ENCODE peak calls at places on chromosomes 3 and 15, in six cellular contexts. One of them, this sample, is unnamed.

GRCh38 chr3:16741103-16741758 is 136.0 kb upstream of the DAZL start:
- DNase-seq in transverse colon: no peak
- DNase-seq in esophagus muscularis mucosa: no peak
- DNase-seq in upper lobe of left lung: no peak
- DNase-seq in adrenal gland: peak
- DNase-seq in body of pancreas: no peak
- DNase-seq in this sample: no peak

GRCh38 chr3:45011756-45012441 is 14.2 kb upstream of the CLEC3B start:
- DNase-seq in transverse colon: peak
- DNase-seq in esophagus muscularis mucosa: no peak
- DNase-seq in upper lobe of left lung: no peak
- DNase-seq in adrenal gland: peak
- DNase-seq in body of pancreas: peak
- DNase-seq in this sample: no peak

GRCh38 chr3:56762718-56763117 is 39.0 kb downstream of the ARHGEF3 start:
- DNase-seq in transverse colon: no peak
- DNase-seq in esophagus muscularis mucosa: no peak
- DNase-seq in upper lobe of left lung: no peak
- DNase-seq in adrenal gland: no peak
- DNase-seq in body of pancreas: no peak
- DNase-seq in this sample: no peak

GRCh38 chr3:178583963-178584575 is 47.8 kb downstream of the KCNMB2 start:
- DNase-seq in transverse colon: no peak
- DNase-seq in esophagus muscularis mucosa: no peak
- DNase-seq in upper lobe of left lung: no peak
- DNase-seq in adrenal gland: no peak
- DNase-seq in body of pancreas: no peak
- DNase-seq in this sample: no peak

GRCh38 chr3:9749333-9749662 is 454 bp upstream of the OGG1 start:
- DNase-seq in transverse colon: no peak
- DNase-seq in esophagus muscularis mucosa: no peak
- DNase-seq in upper lobe of left lung: peak
- DNase-seq in adrenal gland: no peak
- DNase-seq in body of pancreas: no peak
- DNase-seq in this sample: no peak

GRCh38 chr3:27721717-27722564 is at the start of gene EOMES:
- DNase-seq in transverse colon: peak
- DNase-seq in esophagus muscularis mucosa: no peak
- DNase-seq in upper lobe of left lung: peak
- DNase-seq in adrenal gland: no peak
- DNase-seq in body of pancreas: peak
- DNase-seq in this sample: peak

GRCh38 chr3:49536875-49537533 is 17.3 kb upstream of the BSN start:
- DNase-seq in transverse colon: no peak
- DNase-seq in esophagus muscularis mucosa: no peak
- DNase-seq in upper lobe of left lung: peak
- DNase-seq in adrenal gland: no peak
- DNase-seq in body of pancreas: no peak
- DNase-seq in this sample: no peak

GRCh38 chr3:139695701-139696422 is 18.1 kb upstream of the NMNAT3 start:
- DNase-seq in transverse colon: no peak
- DNase-seq in esophagus muscularis mucosa: no peak
- DNase-seq in upper lobe of left lung: no peak
- DNase-seq in adrenal gland: no peak
- DNase-seq in body of pancreas: no peak
- DNase-seq in this sample: no peak

GRCh38 chr3:37492977-37493471 is 318.6 kb upstream of the LRRFIP2 start:
- DNase-seq in transverse colon: no peak
- DNase-seq in esophagus muscularis mucosa: no peak
- DNase-seq in upper lobe of left lung: no peak
- DNase-seq in adrenal gland: no peak
- DNase-seq in body of pancreas: no peak
- DNase-seq in this sample: no peak

GRCh38 chr3:1082024-1082633 is 10.7 kb upstream of the CNTN6 start:
- DNase-seq in transverse colon: peak
- DNase-seq in esophagus muscularis mucosa: no peak
- DNase-seq in upper lobe of left lung: no peak
- DNase-seq in adrenal gland: peak
- DNase-seq in body of pancreas: peak
- DNase-seq in this sample: no peak

GRCh38 chr3:115698851-115699535 is 75.7 kb downstream of the GAP43 start:
- DNase-seq in transverse colon: no peak
- DNase-seq in esophagus muscularis mucosa: no peak
- DNase-seq in upper lobe of left lung: no peak
- DNase-seq in adrenal gland: no peak
- DNase-seq in body of pancreas: no peak
- DNase-seq in this sample: no peak

GRCh38 chr3:158845748-158846350 is 44.0 kb downstream of the MFSD1 start:
- DNase-seq in transverse colon: no peak
- DNase-seq in esophagus muscularis mucosa: no peak
- DNase-seq in upper lobe of left lung: no peak
- DNase-seq in adrenal gland: no peak
- DNase-seq in body of pancreas: peak
- DNase-seq in this sample: no peak

GRCh38 chr15:71060983-71061382 is 54.3 kb upstream of the THSD4 start:
- DNase-seq in transverse colon: no peak
- DNase-seq in esophagus muscularis mucosa: no peak
- DNase-seq in upper lobe of left lung: no peak
- DNase-seq in adrenal gland: no peak
- DNase-seq in body of pancreas: no peak
- DNase-seq in this sample: no peak

GRCh38 chr3:41640076-41640475 is 321.8 kb downstream of the ULK4 start:
- DNase-seq in transverse colon: no peak
- DNase-seq in esophagus muscularis mucosa: no peak
- DNase-seq in upper lobe of left lung: no peak
- DNase-seq in adrenal gland: no peak
- DNase-seq in body of pancreas: no peak
- DNase-seq in this sample: no peak

GRCh38 chr15:47715856-47716445 is 1.4 kb upstream of the SEMA6D start:
- DNase-seq in transverse colon: no peak
- DNase-seq in esophagus muscularis mucosa: no peak
- DNase-seq in upper lobe of left lung: no peak
- DNase-seq in adrenal gland: no peak
- DNase-seq in body of pancreas: no peak
- DNase-seq in this sample: no peak

GRCh38 chr3:154864947-154865346 is 215.2 kb upstream of the MME start:
- DNase-seq in transverse colon: no peak
- DNase-seq in esophagus muscularis mucosa: no peak
- DNase-seq in upper lobe of left lung: no peak
- DNase-seq in adrenal gland: no peak
- DNase-seq in body of pancreas: no peak
- DNase-seq in this sample: no peak

GRCh38 chr15:69328739-69329138 is 30.0 kb downstream of the PAQR5 start:
- DNase-seq in transverse colon: peak
- DNase-seq in esophagus muscularis mucosa: no peak
- DNase-seq in upper lobe of left lung: no peak
- DNase-seq in adrenal gland: peak
- DNase-seq in body of pancreas: peak
- DNase-seq in this sample: no peak

GRCh38 chr3:195863121-195864061 is 45.0 kb downstream of the TNK2 start:
- DNase-seq in transverse colon: peak
- DNase-seq in esophagus muscularis mucosa: peak
- DNase-seq in upper lobe of left lung: peak
- DNase-seq in adrenal gland: peak
- DNase-seq in body of pancreas: peak
- DNase-seq in this sample: peak

GRCh38 chr15:70856177-70856883 is 2.4 kb upstream of the LARP6 start:
- DNase-seq in transverse colon: no peak
- DNase-seq in esophagus muscularis mucosa: peak
- DNase-seq in upper lobe of left lung: no peak
- DNase-seq in adrenal gland: no peak
- DNase-seq in body of pancreas: no peak
- DNase-seq in this sample: no peak

GRCh38 chr15:90939756-90940155 is 4.7 kb downstream of the UNC45A start:
- DNase-seq in transverse colon: no peak
- DNase-seq in esophagus muscularis mucosa: no peak
- DNase-seq in upper lobe of left lung: no peak
- DNase-seq in adrenal gland: no peak
- DNase-seq in body of pancreas: no peak
- DNase-seq in this sample: no peak

GRCh38 chr3:55491296-55491816 is 4.2 kb upstream of the WNT5A start:
- DNase-seq in transverse colon: peak
- DNase-seq in esophagus muscularis mucosa: no peak
- DNase-seq in upper lobe of left lung: no peak
- DNase-seq in adrenal gland: peak
- DNase-seq in body of pancreas: no peak
- DNase-seq in this sample: no peak

GRCh38 chr15:62999923-63000484 is 42.5 kb upstream of the TPM1 start:
- DNase-seq in transverse colon: no peak
- DNase-seq in esophagus muscularis mucosa: no peak
- DNase-seq in upper lobe of left lung: peak
- DNase-seq in adrenal gland: no peak
- DNase-seq in body of pancreas: peak
- DNase-seq in this sample: no peak

GRCh38 chr3:10992017-10992945 is at the start of gene SLC6A1:
- DNase-seq in transverse colon: no peak
- DNase-seq in esophagus muscularis mucosa: no peak
- DNase-seq in upper lobe of left lung: peak
- DNase-seq in adrenal gland: no peak
- DNase-seq in body of pancreas: peak
- DNase-seq in this sample: no peak

GRCh38 chr3:49673715-49674490 is at the start of gene APEH:
- DNase-seq in transverse colon: peak
- DNase-seq in esophagus muscularis mucosa: peak
- DNase-seq in upper lobe of left lung: peak
- DNase-seq in adrenal gland: peak
- DNase-seq in body of pancreas: peak
- DNase-seq in this sample: peak

GRCh38 chr15:31098491-31098917 is 3.0 kb downstream of the TRPM1 start:
- DNase-seq in transverse colon: no peak
- DNase-seq in esophagus muscularis mucosa: no peak
- DNase-seq in upper lobe of left lung: no peak
- DNase-seq in adrenal gland: no peak
- DNase-seq in body of pancreas: no peak
- DNase-seq in this sample: no peak

GRCh38 chr15:25240461-25241021 is 198.3 kb downstream of the UBE3A start:
- DNase-seq in transverse colon: no peak
- DNase-seq in esophagus muscularis mucosa: no peak
- DNase-seq in upper lobe of left lung: no peak
- DNase-seq in adrenal gland: no peak
- DNase-seq in body of pancreas: no peak
- DNase-seq in this sample: no peak

GRCh38 chr3:150203273-150203672 is 204.8 kb upstream of the TSC22D2 start:
- DNase-seq in transverse colon: no peak
- DNase-seq in esophagus muscularis mucosa: peak
- DNase-seq in upper lobe of left lung: no peak
- DNase-seq in adrenal gland: no peak
- DNase-seq in body of pancreas: no peak
- DNase-seq in this sample: no peak

GRCh38 chr3:45993421-45994027 is 2.1 kb downstream of the FYCO1 start:
- DNase-seq in transverse colon: no peak
- DNase-seq in esophagus muscularis mucosa: no peak
- DNase-seq in upper lobe of left lung: no peak
- DNase-seq in adrenal gland: no peak
- DNase-seq in body of pancreas: no peak
- DNase-seq in this sample: no peak

GRCh38 chr3:86954226-86954625 is 36.7 kb downstream of the VGLL3 start:
- DNase-seq in transverse colon: no peak
- DNase-seq in esophagus muscularis mucosa: no peak
- DNase-seq in upper lobe of left lung: no peak
- DNase-seq in adrenal gland: no peak
- DNase-seq in body of pancreas: no peak
- DNase-seq in this sample: no peak

GRCh38 chr15:40569139-40569953 is at the start of gene RPUSD2:
- DNase-seq in transverse colon: peak
- DNase-seq in esophagus muscularis mucosa: peak
- DNase-seq in upper lobe of left lung: peak
- DNase-seq in adrenal gland: peak
- DNase-seq in body of pancreas: peak
- DNase-seq in this sample: peak
- TF ChIP-seq POLR2A in transverse colon: peak
- TF ChIP-seq POLR2A in esophagus muscularis mucosa: peak
- TF ChIP-seq POLR2A in upper lobe of left lung: no peak
- TF ChIP-seq POLR2A in adrenal gland: peak
- TF ChIP-seq POLR2A in body of pancreas: peak
- TF ChIP-seq POLR2A in this sample: peak

GRCh38 chr15:60346653-60347052 is 51.1 kb downstream of the ANXA2 start:
- DNase-seq in transverse colon: no peak
- DNase-seq in esophagus muscularis mucosa: no peak
- DNase-seq in upper lobe of left lung: no peak
- DNase-seq in adrenal gland: no peak
- DNase-seq in body of pancreas: no peak
- DNase-seq in this sample: no peak
- TF ChIP-seq POLR2A in transverse colon: no peak
- TF ChIP-seq POLR2A in esophagus muscularis mucosa: no peak
- TF ChIP-seq POLR2A in upper lobe of left lung: no peak
- TF ChIP-seq POLR2A in adrenal gland: no peak
- TF ChIP-seq POLR2A in body of pancreas: no peak
- TF ChIP-seq POLR2A in this sample: no peak

GRCh38 chr3:142174559-142174958 is 25.2 kb upstream of the TFDP2 start:
- DNase-seq in transverse colon: no peak
- DNase-seq in esophagus muscularis mucosa: no peak
- DNase-seq in upper lobe of left lung: no peak
- DNase-seq in adrenal gland: no peak
- DNase-seq in body of pancreas: no peak
- DNase-seq in this sample: no peak
- TF ChIP-seq POLR2A in transverse colon: no peak
- TF ChIP-seq POLR2A in esophagus muscularis mucosa: no peak
- TF ChIP-seq POLR2A in upper lobe of left lung: no peak
- TF ChIP-seq POLR2A in adrenal gland: no peak
- TF ChIP-seq POLR2A in body of pancreas: no peak
- TF ChIP-seq POLR2A in this sample: no peak

DNA sequence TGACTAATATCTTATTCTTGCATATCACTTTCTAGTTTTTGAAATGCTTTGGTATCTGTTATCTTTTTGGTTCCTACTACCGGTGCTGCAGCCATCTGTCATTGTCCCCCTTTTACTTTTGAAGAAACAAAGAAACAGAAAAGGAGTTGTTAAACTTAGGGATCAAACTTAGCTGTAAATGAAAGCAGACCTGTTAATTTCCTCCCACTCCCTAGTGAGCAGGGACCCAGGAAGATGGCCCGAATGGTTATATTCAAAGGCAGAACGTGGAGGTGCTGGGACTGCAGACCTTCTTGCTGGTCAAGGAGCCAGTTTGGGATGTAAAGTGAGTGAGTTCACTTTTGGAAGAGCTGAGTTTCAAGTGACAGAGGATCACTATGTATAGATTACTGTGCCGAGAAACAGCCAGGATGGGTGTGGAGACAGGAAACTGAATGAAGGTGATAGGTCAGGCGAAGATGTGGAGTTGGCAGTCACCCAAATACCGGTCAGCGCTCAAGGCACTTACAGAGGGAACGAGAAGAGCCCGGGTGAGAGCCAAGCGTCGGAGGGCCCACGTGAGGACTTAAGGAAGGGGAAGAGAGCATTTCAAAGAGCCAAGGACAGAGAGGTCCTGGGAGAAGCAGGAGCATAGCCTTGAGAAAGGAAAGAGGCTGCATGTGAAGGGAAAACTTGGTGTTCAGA is 20.1 kb downstream of the KBTBD8 start:
- DNase-seq in transverse colon: peak
- DNase-seq in esophagus muscularis mucosa: no peak
- DNase-seq in upper lobe of left lung: no peak
- DNase-seq in adrenal gland: no peak
- DNase-seq in body of pancreas: no peak
- DNase-seq in this sample: no peak
- TF ChIP-seq POLR2A in transverse colon: no peak
- TF ChIP-seq POLR2A in esophagus muscularis mucosa: no peak
- TF ChIP-seq POLR2A in upper lobe of left lung: no peak
- TF ChIP-seq POLR2A in adrenal gland: no peak
- TF ChIP-seq POLR2A in body of pancreas: no peak
- TF ChIP-seq POLR2A in this sample: no peak

This sample was measured in GM12891.